ENCODE peak calls at places on chromosome 1, in seven cellular contexts. L, X, J, W, N, D and G are unnamed samples.

GRCh38 chr1:180586671-180587155 is 27.9 kb downstream of the OVAAL start:
- DNase-seq in L (no peak), X (peak), J (peak), W (no peak), N (no peak), D (no peak), G (peak)

GRCh38 chr1:202586018-202586821 is 124.0 kb downstream of the SYT2 start:
- DNase-seq in L (no peak), X (peak), J (peak), W (no peak), N (no peak), D (peak), G (no peak)

GRCh38 chr1:152143147-152143845 is 15.7 kb downstream of the RPTN start:
- DNase-seq in L (no peak), X (no peak), J (no peak), W (no peak), N (no peak), D (no peak), G (no peak)

GRCh38 chr1:52825868-52826267 is 16.7 kb upstream of the ZYG11A start:
- DNase-seq in L (no peak), X (no peak), J (no peak), W (no peak), N (no peak), D (no peak), G (no peak)

GRCh38 chr1:23461050-23461449 is 22.9 kb downstream of the ASAP3 start:
- DNase-seq in L (no peak), X (no peak), J (no peak), W (no peak), N (no peak), D (no peak), G (no peak)

GRCh38 chr1:239814306-239814881 is 277.3 kb upstream of the FMN2 start:
- DNase-seq in L (peak), X (no peak), J (no peak), W (peak), N (no peak), D (no peak), G (no peak)

GRCh38 chr1:81478217-81478616 is 322.5 kb upstream of the ADGRL2 start:
- DNase-seq in L (no peak), X (peak), J (no peak), W (no peak), N (no peak), D (no peak), G (no peak)

GRCh38 chr1:175479521-175480342 is 263.7 kb downstream of the TNR start:
- DNase-seq in L (no peak), X (no peak), J (no peak), W (no peak), N (no peak), D (no peak), G (no peak)

GRCh38 chr1:242828828-242829227 is 304.3 kb upstream of the PLD5 start:
- DNase-seq in L (no peak), X (no peak), J (no peak), W (no peak), N (no peak), D (no peak), G (no peak)

GRCh38 chr1:15939181-15940109 is 36.5 kb downstream of the ZBTB17 start:
- DNase-seq in L (no peak), X (peak), J (peak), W (no peak), N (no peak), D (peak), G (peak)

GRCh38 chr1:223233410-223234163 is 90.5 kb upstream of the TLR5 start:
- DNase-seq in L (peak), X (peak), J (no peak), W (peak), N (no peak), D (no peak), G (no peak)

GRCh38 chr1:1286313-1287261 is 6.4 kb downstream of the SCNN1D start:
- DNase-seq in L (no peak), X (no peak), J (no peak), W (no peak), N (no peak), D (no peak), G (no peak)

GRCh38 chr1:25695066-25695990 is 78.7 kb downstream of the MAN1C1 start:
- DNase-seq in L (peak), X (peak), J (peak), W (peak), N (peak), D (peak), G (peak)

GRCh38 chr1:2985121-2985561 is 36.1 kb upstream of the ACTRT2 start:
- DNase-seq in L (no peak), X (no peak), J (no peak), W (no peak), N (no peak), D (no peak), G (no peak)

GRCh38 chr1:205689479-205689878 is 9.2 kb upstream of the SLC45A3 start:
- DNase-seq in L (no peak), X (no peak), J (no peak), W (no peak), N (no peak), D (no peak), G (no peak)

GRCh38 chr1:205961405-205961804 is 18.1 kb upstream of the SLC26A9 start:
- DNase-seq in L (no peak), X (no peak), J (peak), W (no peak), N (no peak), D (no peak), G (no peak)

GRCh38 chr1:154141240-154141639 is 13.6 kb downstream of the NUP210L start:
- DNase-seq in L (peak), X (no peak), J (no peak), W (no peak), N (no peak), D (no peak), G (peak)

GRCh38 chr1:159532922-159533321 is 2.9 kb downstream of the OR10J5 start:
- DNase-seq in L (no peak), X (no peak), J (no peak), W (no peak), N (no peak), D (no peak), G (no peak)

GRCh38 chr1:229433364-229434004 is 410 bp downstream of the ACTA1 start:
- DNase-seq in L (no peak), X (no peak), J (no peak), W (no peak), N (no peak), D (no peak), G (no peak)

GRCh38 chr1:167808104-167808503 is 86.3 kb downstream of the MPZL1 start:
- DNase-seq in L (no peak), X (no peak), J (no peak), W (no peak), N (no peak), D (no peak), G (no peak)

GRCh38 chr1:2554621-2555387 is 1.4 kb upstream of the TNFRSF14 start:
- DNase-seq in L (no peak), X (no peak), J (no peak), W (no peak), N (no peak), D (peak), G (no peak)

GRCh38 chr1:31588751-31589515 is 12.6 kb downstream of the TINAGL1 start:
- DNase-seq in L (peak), X (peak), J (peak), W (no peak), N (no peak), D (peak), G (no peak)

GRCh38 chr1:234586304-234586703 is 23.7 kb downstream of the IRF2BP2 start:
- DNase-seq in L (no peak), X (no peak), J (no peak), W (no peak), N (peak), D (no peak), G (no peak)

GRCh38 chr1:90400121-90400520 is 317.0 kb downstream of the BARHL2 start:
- DNase-seq in L (no peak), X (peak), J (no peak), W (no peak), N (no peak), D (no peak), G (no peak)

GRCh38 chr1:6962390-6962955 is 177.2 kb downstream of the CAMTA1 start:
- DNase-seq in L (peak), X (peak), J (peak), W (peak), N (no peak), D (peak), G (no peak)

GRCh38 chr1:17232759-17233661 is 15.9 kb upstream of the PADI3 start:
- DNase-seq in L (no peak), X (no peak), J (no peak), W (peak), N (no peak), D (peak), G (peak)

GRCh38 chr1:153357853-153358690 is at the start of gene S100A9:
- DNase-seq in L (no peak), X (no peak), J (no peak), W (no peak), N (no peak), D (no peak), G (no peak)

GRCh38 chr1:85366391-85366790 is 90.0 kb upstream of the BCL10 start:
- DNase-seq in L (no peak), X (no peak), J (no peak), W (peak), N (no peak), D (no peak), G (no peak)

GRCh38 chr1:206643118-206643698 is 7.9 kb downstream of the DYRK3 start:
- DNase-seq in L (no peak), X (no peak), J (no peak), W (no peak), N (no peak), D (no peak), G (no peak)

GRCh38 chr1:115063238-115063901 is 25.9 kb downstream of the TSPAN2 start:
- DNase-seq in L (no peak), X (no peak), J (no peak), W (no peak), N (no peak), D (no peak), G (no peak)

GRCh38 chr1:150544204-150544603 is 5.0 kb upstream of the ADAMTSL4 start:
- DNase-seq in L (no peak), X (no peak), J (no peak), W (no peak), N (no peak), D (no peak), G (no peak)

GRCh38 chr1:218686258-218686657 is 341.1 kb downstream of the TGFB2 start:
- DNase-seq in L (no peak), X (no peak), J (no peak), W (no peak), N (no peak), D (no peak), G (no peak)

GRCh38 chr1:223179280-223179679 is 36.2 kb upstream of the TLR5 start:
- DNase-seq in L (no peak), X (no peak), J (no peak), W (no peak), N (no peak), D (no peak), G (no peak)

GRCh38 chr1:198122693-198123092 is 34.1 kb upstream of the NEK7 start:
- DNase-seq in L (no peak), X (no peak), J (no peak), W (no peak), N (no peak), D (no peak), G (no peak)

GRCh38 chr1:70864302-70864701 is 183.3 kb downstream of the PTGER3 start:
- DNase-seq in L (no peak), X (no peak), J (no peak), W (no peak), N (no peak), D (no peak), G (no peak)

GRCh38 chr1:212285685-212286436 is 651 bp downstream of the PPP2R5A start:
- DNase-seq in L (peak), X (peak), J (peak), W (peak), N (peak), D (peak), G (peak)
- TF ChIP-seq POLR2A in L (no peak), X (no peak), J (no peak), W (peak), N (no peak), D (peak), G (no peak)

GRCh38 chr1:161199506-161200119 is 759 bp upstream of the ADAMTS4 start:
- DNase-seq in L (peak), X (no peak), J (no peak), W (no peak), N (no peak), D (no peak), G (no peak)

GRCh38 chr1:161198206-161198876 is 513 bp downstream of the ADAMTS4 start:
- DNase-seq in L (peak), X (no peak), J (no peak), W (no peak), N (no peak), D (no peak), G (no peak)

GRCh38 chr1:161197560-161198205 is 1.2 kb downstream of the ADAMTS4 start:
- DNase-seq in L (no peak), X (no peak), J (no peak), W (no peak), N (no peak), D (no peak), G (no peak)

GRCh38 chr1:161200421-161200991 is 1.7 kb upstream of the ADAMTS4 start:
- DNase-seq in L (peak), X (no peak), J (no peak), W (no peak), N (no peak), D (no peak), G (no peak)

DNA sequence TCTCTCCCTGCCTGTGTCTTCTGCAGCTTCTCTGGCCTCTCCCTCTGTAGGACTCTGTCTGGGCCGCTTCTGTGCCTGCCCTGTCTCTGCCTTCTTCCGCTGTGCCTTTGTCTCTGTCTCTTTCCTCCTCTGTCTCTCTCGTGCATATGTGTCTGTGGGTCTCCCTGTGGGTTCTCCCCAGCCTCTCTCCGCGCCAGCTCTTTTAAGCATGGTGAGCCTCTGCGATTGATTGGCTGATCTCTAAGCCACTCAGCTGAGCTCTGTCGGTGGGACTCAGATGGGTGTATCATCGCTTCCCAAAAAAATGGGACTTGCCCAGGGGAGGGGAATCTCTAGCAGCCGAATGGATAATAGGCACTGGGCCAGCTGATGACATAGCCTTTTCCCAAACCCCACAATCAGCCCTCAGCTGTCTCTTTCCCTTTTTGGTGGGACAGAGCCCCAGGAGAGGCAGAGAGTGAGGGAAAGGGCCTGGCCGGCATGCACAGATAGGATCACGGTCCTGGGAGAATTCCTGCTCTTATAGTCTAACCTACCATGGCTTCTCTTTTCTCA is at the start of gene ADAMTS4:
- DNase-seq in L (peak), X (peak), J (no peak), W (no peak), N (no peak), D (peak), G (no peak)
- TF ChIP-seq POLR2A in L (peak), X (no peak), J (no peak), W (no peak), N (peak), D (peak), G (peak)

GRCh38 chr1:27603962-27604578 is at the start of gene AHDC1:
- DNase-seq in L (peak), X (peak), J (peak), W (peak), N (peak), D (peak), G (peak)
- TF ChIP-seq POLR2A in L (peak), X (no peak), J (peak), W (peak), N (peak), D (peak), G (peak)

GRCh38 chr1:45686081-45687013 is at the start of gene GPBP1L1:
- DNase-seq in L (peak), X (peak), J (peak), W (peak), N (peak), D (peak), G (peak)
- TF ChIP-seq POLR2A in L (peak), X (no peak), J (peak), W (peak), N (peak), D (peak), G (peak)

GRCh38 chr1:156506450-156506849 is 5.9 kb upstream of the MEF2D start:
- DNase-seq in L (no peak), X (no peak), J (no peak), W (no peak), N (no peak), D (peak), G (no peak)

GRCh38 chr1:156509424-156510035 is 9.0 kb upstream of the MEF2D start:
- DNase-seq in L (no peak), X (no peak), J (no peak), W (no peak), N (no peak), D (peak), G (no peak)

GRCh38 chr1:156510709-156511108 is 10.1 kb upstream of the MEF2D start:
- DNase-seq in L (peak), X (peak), J (peak), W (no peak), N (peak), D (peak), G (peak)

GRCh38 chr1:156508955-156509234 is 8.3 kb upstream of the MEF2D start:
- DNase-seq in L (no peak), X (no peak), J (peak), W (no peak), N (no peak), D (peak), G (no peak)

DNA sequence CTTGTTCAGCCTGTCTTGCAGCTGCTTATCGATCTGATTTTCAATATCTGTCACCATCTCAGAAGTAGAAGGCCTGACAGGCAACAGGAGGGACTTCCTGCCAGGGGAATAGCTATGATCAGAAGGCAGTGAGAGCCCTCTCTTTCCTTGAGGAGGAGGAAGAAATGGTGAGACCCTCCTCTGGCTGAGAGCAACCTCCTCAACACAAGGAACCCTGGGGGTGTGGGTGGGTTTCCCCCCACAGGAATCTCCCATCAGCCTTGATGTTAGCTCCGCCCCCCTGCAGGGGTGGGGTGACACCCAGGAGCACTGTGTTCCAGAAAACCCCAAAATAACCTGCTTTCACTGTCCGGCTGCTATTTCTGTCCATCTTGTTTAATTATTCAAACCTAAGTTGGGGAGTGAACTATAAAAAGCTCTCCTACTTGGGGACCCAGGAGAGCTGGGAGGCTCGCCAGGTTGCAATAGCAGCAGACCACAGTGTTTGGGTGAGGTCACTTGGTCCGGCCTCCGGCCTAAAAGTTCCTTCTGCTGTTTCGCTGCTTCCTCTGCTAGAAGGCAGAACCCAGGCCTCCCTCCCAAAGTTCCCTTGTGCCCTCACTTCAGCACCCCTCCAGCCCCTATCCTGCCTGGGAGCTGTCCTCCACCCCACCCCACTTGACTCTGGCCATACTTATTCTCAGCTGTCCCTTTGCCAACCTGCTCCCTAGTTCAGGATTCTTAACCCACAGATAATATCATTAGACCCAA is 7.8 kb upstream of the MEF2D start:
- DNase-seq in L (peak), X (peak), J (peak), W (no peak), N (peak), D (peak), G (no peak)
- TF ChIP-seq POLR2A in L (no peak), X (no peak), J (no peak), W (no peak), N (peak), D (no peak), G (no peak)